ENCODE peak calls at places on chromosomes 1 and 21, in eight cellular contexts. L, W, C, Y, A, H, S and K are unnamed samples.

GRCh38 chr1:10644307-10645128 is 151.9 kb downstream of the CASZ1 start:
- DNase-seq in L (no peak), H (no peak), A (no peak), S (no peak), Y (no peak), C (no peak), W (no peak), K (no peak)

GRCh38 chr1:188706742-188707141 is 1770.9 kb downstream of the BRINP3 start:
- DNase-seq in A (peak), Y (peak), C (no peak), S (no peak), L (no peak), W (no peak), H (no peak), K (peak)

GRCh38 chr1:167665469-167665868 is 35.4 kb downstream of the RCSD1 start:
- DNase-seq in C (no peak), W (no peak), H (no peak), Y (no peak), A (no peak), S (no peak), L (no peak), K (no peak)

GRCh38 chr1:202723708-202724107 is 13.5 kb upstream of the SYT2 start:
- DNase-seq in A (no peak), C (no peak), H (no peak), S (no peak), Y (no peak), W (no peak), L (no peak), K (no peak)

GRCh38 chr1:53546409-53547155 is 87.4 kb downstream of the DMRTB1 start:
- DNase-seq in A (no peak), Y (no peak), C (peak), H (no peak), S (peak), L (peak), W (no peak), K (no peak)

GRCh38 chr1:53946252-53947171 is at the start of gene LRRC42:
- DNase-seq in W (peak), L (no peak), Y (no peak), S (peak), A (no peak), C (no peak), H (no peak), K (no peak)

GRCh38 chr1:177209357-177209756 is 38.6 kb downstream of the BRINP2 start:
- DNase-seq in C (peak), H (peak), W (peak), S (peak), Y (peak), L (peak), A (peak), K (peak)

GRCh38 chr21:26715878-26716506 is 129.2 kb downstream of the ADAMTS1 start:
- DNase-seq in C (peak), S (no peak), W (peak), Y (peak), H (peak), L (no peak), A (peak), K (no peak)

GRCh38 chr1:2095394-2095793 is 45.2 kb downstream of the PRKCZ start:
- DNase-seq in W (no peak), Y (no peak), A (no peak), H (no peak), S (no peak), L (no peak), C (no peak), K (no peak)

DNA sequence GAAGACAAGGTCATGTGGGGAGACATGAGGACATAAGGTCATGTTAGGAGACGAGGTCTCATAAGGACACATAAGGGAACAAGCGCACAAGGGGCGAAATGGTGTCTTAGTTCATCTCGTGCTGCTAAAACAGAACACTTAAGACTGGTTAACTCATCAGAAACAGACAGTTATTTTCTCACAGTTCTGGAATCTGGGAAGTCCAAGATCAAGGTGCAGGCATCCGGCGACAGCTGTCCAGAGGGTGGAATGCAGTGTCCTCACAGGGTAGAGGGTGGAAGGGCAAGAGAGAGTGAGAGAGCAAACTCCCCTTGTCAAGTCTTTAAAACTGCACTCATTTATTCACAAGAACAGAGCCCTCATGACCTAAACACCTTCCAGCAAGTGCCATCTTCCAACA is 34.6 kb upstream of the PDPN start:
- DNase-seq in S (no peak), W (no peak), Y (no peak), H (no peak), A (no peak), C (no peak), L (no peak), K (no peak)
- TF ChIP-seq CTCF in S (no peak), W (no peak), Y (no peak), H (no peak), A (no peak), C (no peak), L (no peak), K (no peak)

GRCh38 chr1:205229399-205229861 is 1.7 kb downstream of the TMCC2 start:
- DNase-seq in Y (no peak), H (peak), C (peak), A (peak), L (peak), S (no peak), W (peak), K (no peak)

GRCh38 chr1:205230965-205231364 is 3.2 kb downstream of the TMCC2 start:
- DNase-seq in H (no peak), S (no peak), C (no peak), L (no peak), Y (no peak), A (no peak), W (no peak), K (no peak)

GRCh38 chr1:205229916-205230700 is 2.4 kb downstream of the TMCC2 start:
- DNase-seq in H (no peak), Y (no peak), W (no peak), A (no peak), S (no peak), L (no peak), C (no peak), K (no peak)

GRCh38 chr1:205232945-205233397 is 5.2 kb downstream of the TMCC2 start:
- DNase-seq in S (no peak), Y (no peak), H (no peak), W (no peak), C (no peak), A (no peak), L (no peak), K (no peak)

DNA sequence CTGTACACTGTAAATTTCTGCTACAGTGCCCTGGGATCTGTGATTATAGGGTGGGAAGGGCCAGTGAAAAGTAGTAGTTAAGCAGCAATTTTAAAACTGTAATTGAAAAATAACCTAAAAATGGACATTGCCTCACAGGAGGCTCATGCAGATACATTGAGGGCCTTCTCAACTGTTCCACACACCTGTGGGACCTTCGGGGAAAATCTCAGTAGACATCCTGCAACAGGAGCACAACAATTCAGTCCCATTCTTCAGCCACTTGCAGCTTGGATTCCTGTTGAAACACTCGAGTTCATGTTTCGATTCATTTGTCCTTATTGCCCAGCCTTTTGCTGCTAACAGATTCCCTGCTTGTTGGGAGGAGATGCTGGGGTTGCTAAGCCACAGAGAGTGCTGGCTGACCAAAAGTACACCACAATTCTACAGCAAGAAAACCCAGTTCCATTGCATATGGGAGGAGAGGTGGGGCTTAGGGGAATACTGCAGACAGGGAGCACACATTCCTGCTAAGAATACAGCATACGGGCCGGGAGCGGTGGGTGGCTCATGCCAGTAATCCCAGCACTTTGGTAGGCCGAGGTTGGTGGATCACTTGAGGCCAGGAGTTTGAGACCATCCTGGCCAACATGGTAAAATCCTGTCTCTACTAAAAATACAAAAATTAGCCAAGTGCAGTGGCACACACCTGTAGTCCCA is 4.5 kb downstream of the TMCC2 start:
- DNase-seq in L (no peak), W (no peak), H (no peak), C (no peak), Y (no peak), A (no peak), S (no peak), K (no peak)
- H3K4me3 ChIP-seq in L (no peak), W (no peak), H (no peak), C (no peak), Y (no peak), A (no peak), S (no peak), K (no peak)

DNA sequence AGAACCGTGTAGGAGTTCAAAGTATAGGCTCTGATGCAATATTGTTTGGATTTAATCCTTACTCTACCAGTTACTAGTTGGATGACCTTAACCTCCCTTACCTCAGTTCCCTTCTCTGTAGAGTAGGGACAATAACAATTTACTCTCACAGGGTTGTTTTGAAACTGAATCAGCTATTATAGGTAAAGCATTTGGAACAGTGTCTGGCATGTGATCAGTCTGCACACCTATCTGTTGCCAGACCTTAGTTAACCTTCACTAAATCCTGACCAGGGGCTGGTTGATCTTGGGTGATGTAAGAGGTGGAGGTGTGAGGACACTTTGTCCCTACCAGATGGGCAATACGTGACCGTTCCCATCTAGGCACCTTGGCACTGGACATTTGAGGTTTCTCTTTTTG is 106.9 kb downstream of the DDX20 start:
- DNase-seq in H (no peak), C (no peak), Y (no peak), S (no peak), W (peak), A (no peak), L (no peak), K (no peak)
- TF ChIP-seq CTCF in H (no peak), C (no peak), Y (no peak), S (no peak), W (no peak), A (no peak), L (no peak), K (no peak)

GRCh38 chr1:150568567-150568966 is 10.8 kb downstream of the MCL1 start:
- DNase-seq in Y (no peak), S (no peak), L (peak), A (no peak), C (no peak), H (no peak), W (no peak), K (no peak)
- H3K4me3 ChIP-seq in Y (no peak), S (no peak), L (peak), A (peak), C (no peak), H (no peak), W (no peak), K (no peak)

GRCh38 chr1:15886613-15887167 is 39.2 kb downstream of the SPEN start:
- DNase-seq in A (no peak), Y (no peak), H (no peak), L (no peak), C (no peak), S (no peak), W (no peak), K (no peak)

GRCh38 chr1:15885269-15885668 is 37.8 kb downstream of the SPEN start:
- DNase-seq in Y (no peak), W (no peak), A (no peak), C (no peak), H (no peak), L (no peak), S (no peak), K (no peak)

GRCh38 chr1:15883326-15883725 is 35.8 kb downstream of the SPEN start:
- DNase-seq in H (no peak), L (no peak), S (no peak), Y (no peak), W (no peak), C (no peak), A (no peak), K (no peak)

GRCh38 chr1:15884477-15884876 is 37.0 kb downstream of the SPEN start:
- DNase-seq in W (no peak), Y (no peak), A (no peak), L (no peak), H (no peak), S (no peak), C (no peak), K (no peak)

GRCh38 chr1:15885701-15886612 is 38.5 kb downstream of the SPEN start:
- DNase-seq in L (peak), W (peak), A (peak), S (peak), C (peak), Y (peak), H (peak), K (peak)
- TF ChIP-seq CTCF in L (no peak), W (no peak), A (no peak), S (no peak), C (no peak), Y (peak), H (no peak), K (peak)

GRCh38 chr1:244350027-244350426 is 101.7 kb downstream of the ADSS2 start:
- DNase-seq in A (no peak), C (no peak), S (no peak), Y (no peak), L (no peak), W (no peak), H (no peak), K (no peak)

GRCh38 chr1:244349103-244349531 is 102.6 kb downstream of the ADSS2 start:
- DNase-seq in Y (peak), L (peak), S (no peak), W (peak), C (no peak), H (no peak), A (no peak), K (peak)

GRCh38 chr1:244347942-244348341 is 103.8 kb downstream of the ADSS2 start:
- DNase-seq in H (peak), L (no peak), S (no peak), W (no peak), Y (no peak), C (peak), A (no peak), K (no peak)

GRCh38 chr1:244349581-244350001 is 102.1 kb downstream of the ADSS2 start:
- DNase-seq in Y (no peak), S (no peak), W (no peak), C (no peak), L (no peak), A (no peak), H (no peak), K (no peak)

GRCh38 chr1:244346972-244347618 is 104.6 kb downstream of the ADSS2 start:
- DNase-seq in W (peak), H (no peak), Y (no peak), A (no peak), S (no peak), C (no peak), L (no peak), K (no peak)
- H3K4me3 ChIP-seq in W (no peak), H (no peak), Y (no peak), A (no peak), S (no peak), C (no peak), L (no peak), K (no peak)